ENCODE peak calls at places on chromosomes 3 and 15, in eight cellular contexts. Q is mesothelial cell of epicardium, D is fibroblast of lung, X is MM.1S, F is tibial artery, B is right lobe of liver, N is AG10803, V is AG04450. G is an unnamed sample.

GRCh38 chr15:47742742-47743141 is 25.4 kb downstream of the SEMA6D start:
- DNase-seq in Q (no peak), D (no peak), X (no peak), F (no peak), B (no peak), N (no peak), V (no peak), G (no peak)

GRCh38 chr3:122074621-122075265 is 19.6 kb downstream of the CD86 start:
- DNase-seq in Q (no peak), D (no peak), X (peak; percentile 66), F (peak; percentile 44), B (peak; percentile 38), N (no peak), V (no peak), G (peak; percentile 49)

GRCh38 chr15:80620931-80621330 is 74.2 kb upstream of the ABHD17C start:
- DNase-seq in Q (no peak), D (no peak), X (no peak), F (no peak), B (no peak), N (no peak), V (no peak), G (no peak)

GRCh38 chr3:88059380-88060160 is 515 bp downstream of the ZNF654 start:
- DNase-seq in Q (no peak), D (peak; percentile 6), X (peak; percentile 22), F (peak; percentile 25), B (no peak), N (no peak), V (no peak), G (no peak)

GRCh38 chr3:190108789-190109188 is 11.9 kb downstream of the P3H2 start:
- DNase-seq in Q (no peak), D (peak; percentile 40), X (no peak), F (no peak), B (no peak), N (peak; percentile 45), V (no peak), G (no peak)

GRCh38 chr3:37040231-37040630 is 46.9 kb downstream of the MLH1 start:
- DNase-seq in Q (no peak), D (peak; percentile 52), X (no peak), F (no peak), B (no peak), N (peak; percentile 49), V (no peak), G (no peak)

GRCh38 chr3:20741381-20741780 is 555.4 kb upstream of the SGO1 start:
- DNase-seq in Q (no peak), D (peak; percentile 73), X (no peak), F (no peak), B (no peak), N (peak; percentile 9), V (no peak), G (no peak)

GRCh38 chr15:67280217-67280616 is 25.6 kb downstream of the IQCH start:
- DNase-seq in Q (no peak), D (no peak), X (no peak), F (no peak), B (no peak), N (no peak), V (no peak), G (no peak)

GRCh38 chr3:131922356-131922755 is 112.5 kb downstream of the CPNE4 start:
- DNase-seq in Q (no peak), D (no peak), X (no peak), F (no peak), B (no peak), N (peak; percentile 79), V (no peak), G (no peak)

GRCh38 chr3:79052054-79052681 is 715.6 kb downstream of the ROBO1 start:
- DNase-seq in Q (no peak), D (no peak), X (no peak), F (no peak), B (no peak), N (no peak), V (no peak), G (no peak)

GRCh38 chr15:60408438-60409105 is 10.8 kb upstream of the ANXA2 start:
- DNase-seq in Q (no peak), D (peak; percentile 88), X (peak; percentile 35), F (no peak), B (no peak), N (peak; percentile 81), V (no peak), G (peak; percentile 38)

GRCh38 chr3:108757404-108757982 is at the start of gene RETNLB:
- DNase-seq in Q (no peak), D (no peak), X (no peak), F (no peak), B (no peak), N (no peak), V (no peak), G (no peak)

GRCh38 chr15:65085990-65086679 is 9.6 kb downstream of the KBTBD13 start:
- DNase-seq in Q (no peak), D (no peak), X (peak; percentile 10), F (no peak), B (no peak), N (no peak), V (no peak), G (peak; percentile 70)

GRCh38 chr3:129518048-129518570 is 10.3 kb upstream of the RHO start:
- DNase-seq in Q (no peak), D (no peak), X (no peak), F (no peak), B (no peak), N (no peak), V (no peak), G (no peak)

GRCh38 chr3:120173056-120173675 is 78.9 kb upstream of the GSK3B start:
- DNase-seq in Q (no peak), D (no peak), X (no peak), F (no peak), B (no peak), N (peak; percentile 70), V (no peak), G (no peak)

GRCh38 chr3:150346956-150347863 is 60.9 kb upstream of the TSC22D2 start:
- DNase-seq in Q (no peak), D (peak; percentile 29), X (no peak), F (no peak), B (no peak), N (peak; percentile 73), V (no peak), G (no peak)

GRCh38 chr15:67066041-67067021 is 929 bp downstream of the SMAD3 start:
- DNase-seq in Q (peak; percentile 55), D (no peak), X (no peak), F (no peak), B (no peak), N (no peak), V (no peak), G (no peak)

GRCh38 chr3:100006570-100007271 is 107.6 kb downstream of the FILIP1L start:
- DNase-seq in Q (no peak), D (peak; percentile 75), X (no peak), F (no peak), B (no peak), N (peak; percentile 71), V (peak; percentile 11), G (no peak)
- TF ChIP-seq CTCF in Q (no peak), D (peak; percentile 22), X (no peak), F (peak; percentile 33), B (no peak), N (peak; percentile 37), V (peak; percentile 9), G (no peak)

DNA sequence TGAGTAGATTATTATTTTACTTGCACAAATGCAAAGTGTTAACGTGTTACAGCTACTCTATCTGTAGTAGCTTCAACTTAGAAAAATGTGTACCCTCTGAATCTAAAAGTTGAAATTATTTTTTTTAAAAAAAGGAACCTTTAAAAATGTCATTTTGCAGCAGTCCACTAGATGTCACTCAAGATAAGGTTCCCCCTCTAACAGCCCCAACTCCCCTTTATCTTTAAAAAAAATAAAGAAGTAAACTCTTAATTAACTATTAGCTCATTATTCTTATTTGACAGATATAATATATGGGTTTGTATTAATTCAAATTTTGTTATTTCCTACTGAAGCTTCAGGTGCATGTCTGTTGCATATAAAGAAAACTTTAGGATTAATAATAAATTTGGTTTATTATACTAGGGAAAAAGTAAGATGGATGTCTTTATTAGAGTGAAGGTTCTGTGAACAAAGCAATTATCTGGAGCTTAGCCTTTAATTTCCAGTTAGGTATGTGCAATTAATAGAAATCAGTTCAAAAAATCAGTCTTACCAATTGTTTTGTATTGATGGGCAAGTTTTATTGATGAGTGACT is 288.5 kb downstream of the VGLL3 start:
- DNase-seq in Q (no peak), D (no peak), X (peak; percentile 13), F (no peak), B (no peak), N (peak; percentile 4), V (no peak), G (no peak)
- TF ChIP-seq CTCF in Q (peak; percentile 37), D (peak; percentile 58), X (peak; percentile 41), F (peak; percentile 20), B (peak; percentile 45), N (peak; percentile 72), V (peak; percentile 60), G (peak; percentile 15)

GRCh38 chr3:45737222-45737621 is 48.0 kb downstream of the SACM1L start:
- DNase-seq in Q (no peak), D (no peak), X (no peak), F (no peak), B (no peak), N (no peak), V (no peak), G (no peak)
- TF ChIP-seq CTCF in Q (no peak), D (no peak), X (no peak), F (no peak), B (no peak), N (no peak), V (no peak), G (no peak)

DNA sequence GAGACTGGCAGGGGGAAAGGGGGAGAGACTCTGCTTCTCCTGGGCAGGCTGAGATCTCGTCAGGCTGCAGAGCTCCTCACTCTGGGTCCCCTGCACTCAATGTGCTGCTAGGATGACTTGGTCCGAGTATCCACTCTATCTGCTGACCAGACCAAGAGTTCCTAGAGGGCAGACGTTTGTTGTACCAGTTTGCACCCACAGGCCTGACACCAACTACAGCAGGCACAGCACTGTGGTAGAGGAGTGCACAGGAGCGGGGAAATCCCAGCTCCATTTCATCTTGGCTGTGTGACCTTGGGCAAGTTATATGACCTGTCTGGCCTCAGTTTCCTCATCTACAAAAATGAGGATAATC is 29.0 kb downstream of the CCDC12 start:
- DNase-seq in Q (no peak), D (no peak), X (no peak), F (no peak), B (no peak), N (no peak), V (no peak), G (no peak)
- TF ChIP-seq CTCF in Q (no peak), D (no peak), X (no peak), F (no peak), B (no peak), N (no peak), V (no peak), G (no peak)

GRCh38 chr15:42986693-42987342 is 66.2 kb upstream of the TTBK2 start:
- DNase-seq in Q (no peak), D (no peak), X (no peak), F (no peak), B (no peak), N (no peak), V (no peak), G (no peak)

DNA sequence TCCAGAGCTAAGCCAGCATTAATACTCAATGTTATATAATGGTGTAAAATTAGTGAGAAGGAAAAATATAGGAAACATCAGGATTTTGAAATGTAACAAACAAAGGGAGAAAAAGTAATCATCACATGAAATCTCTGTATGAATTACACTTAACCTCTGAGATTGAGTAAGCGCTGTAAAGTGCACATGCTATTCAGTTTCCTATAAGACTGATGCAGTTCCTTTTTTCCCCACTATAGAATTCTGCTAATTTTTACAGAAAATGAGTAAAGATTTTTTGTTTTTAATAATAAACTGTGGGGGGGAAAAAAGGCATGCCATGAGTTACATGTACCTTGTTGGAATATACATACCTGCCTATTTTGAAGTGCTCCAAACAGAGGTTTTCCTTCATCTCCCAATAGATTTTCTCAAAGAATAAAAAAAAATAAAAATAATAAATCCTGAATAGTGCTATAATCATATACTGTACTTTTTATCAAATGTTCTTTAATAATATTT is 64.0 kb upstream of the TTBK2 start:
- DNase-seq in Q (no peak), D (no peak), X (no peak), F (no peak), B (no peak), N (no peak), V (no peak), G (no peak)
- TF ChIP-seq CTCF in Q (peak; percentile 38), D (no peak), X (no peak), F (no peak), B (no peak), N (no peak), V (peak; percentile 22), G (no peak)